ENCODE peak calls at places on chromosomes 5 and 9, in eight cellular contexts. J is fibroblast of mammary gland, G is colonic mucosa, V is GM23338, T is choroid plexus epithelial cell, L is stomach, X is progenitor cell of endocrine pancreas, R is RWPE1. H is an unnamed sample.

GRCh38 chr9:94568972-94569712 is 14.3 kb downstream of the PCAT7 start:
- DNase-seq in J (no peak), G (no peak), V (no peak), T (no peak), L (no peak), X (no peak), R (no peak), H (no peak)

GRCh38 chr5:136802382-136802781 is 437.0 kb upstream of the TRPC7 start:
- DNase-seq in J (peak; percentile 54), G (no peak), V (peak; percentile 41), T (peak; percentile 26), L (no peak), X (no peak), R (peak; percentile 32), H (no peak)

GRCh38 chr5:147576646-147577535 is 67.0 kb upstream of the DPYSL3 start:
- DNase-seq in J (peak; percentile 46), G (peak; percentile 69), V (peak; percentile 77), T (peak; percentile 64), L (peak; percentile 54), X (peak; percentile 50), R (peak; percentile 53), H (peak; percentile 87)

GRCh38 chr9:129836342-129837007 is 1.2 kb downstream of the USP20 start:
- DNase-seq in J (no peak), G (peak; percentile 32), V (peak; percentile 38), T (no peak), L (no peak), X (no peak), R (no peak), H (no peak)

GRCh38 chr9:27382308-27382707 is 85.4 kb upstream of the EQTN start:
- DNase-seq in J (no peak), G (peak; percentile 65), V (no peak), T (no peak), L (no peak), X (no peak), R (peak; percentile 27), H (no peak)

GRCh38 chr9:717722-718121 is 123.8 kb upstream of the DMRT1 start:
- DNase-seq in J (no peak), G (no peak), V (no peak), T (no peak), L (no peak), X (no peak), R (no peak), H (no peak)

GRCh38 chr5:54415896-54416640 is 39.4 kb upstream of the HSPB3 start:
- DNase-seq in J (no peak), G (no peak), V (no peak), T (peak; percentile 36), L (no peak), X (no peak), R (peak; percentile 72), H (no peak)

GRCh38 chr5:156402387-156402921 is 75.5 kb downstream of the SGCD start:
- DNase-seq in J (no peak), G (no peak), V (peak; percentile 79), T (no peak), L (no peak), X (no peak), R (peak; percentile 46), H (no peak)

GRCh38 chr5:142984016-142984415 is 213.8 kb downstream of the ARHGAP26 start:
- DNase-seq in J (no peak), G (no peak), V (no peak), T (no peak), L (no peak), X (no peak), R (no peak), H (no peak)

GRCh38 chr5:73454379-73455036 is 5.9 kb upstream of the FOXD1 start:
- DNase-seq in J (peak; percentile 58), G (peak; percentile 69), V (peak; percentile 97), T (peak; percentile 71), L (peak; percentile 49), X (peak; percentile 43), R (peak; percentile 67), H (no peak)

GRCh38 chr9:109450346-109450745 is 47.8 kb downstream of the PTPN3 start:
- DNase-seq in J (no peak), G (no peak), V (no peak), T (no peak), L (no peak), X (no peak), R (no peak), H (peak; percentile 4)

GRCh38 chr9:97563458-97564135 is 62.1 kb downstream of the TMOD1 start:
- DNase-seq in J (peak; percentile 26), G (peak; percentile 16), V (no peak), T (no peak), L (no peak), X (no peak), R (no peak), H (no peak)

GRCh38 chr5:158393457-158393856 is 534.5 kb upstream of the CLINT1 start:
- DNase-seq in J (no peak), G (no peak), V (no peak), T (no peak), L (no peak), X (no peak), R (no peak), H (no peak)

GRCh38 chr9:121738969-121739368 is 87.5 kb downstream of the DAB2IP start:
- DNase-seq in J (no peak), G (peak; percentile 59), V (no peak), T (peak; percentile 26), L (peak; percentile 76), X (no peak), R (no peak), H (no peak)

GRCh38 chr9:93664549-93665120 is 88.3 kb downstream of the PHF2 start:
- DNase-seq in J (no peak), G (no peak), V (no peak), T (no peak), L (no peak), X (no peak), R (no peak), H (no peak)

GRCh38 chr5:150434502-150434901 is 15.0 kb downstream of the RPS14 start:
- DNase-seq in J (peak; percentile 73), G (no peak), V (no peak), T (peak; percentile 84), L (no peak), X (no peak), R (peak; percentile 99), H (no peak)

GRCh38 chr5:17315710-17316221 is 98.3 kb downstream of the BASP1 start:
- DNase-seq in J (peak; percentile 91), G (no peak), V (no peak), T (peak; percentile 63), L (no peak), X (no peak), R (no peak), H (no peak)

GRCh38 chr5:116574682-116575634 is at the start of gene SEMA6A:
- DNase-seq in J (peak; percentile 81), G (peak; percentile 97), V (peak; percentile 98), T (peak; percentile 89), L (peak; percentile 90), X (peak; percentile 95), R (peak; percentile 67), H (peak; percentile 95)

GRCh38 chr9:90898229-90898628 is 96.6 kb downstream of the SYK start:
- DNase-seq in J (peak; percentile 17), G (no peak), V (no peak), T (peak; percentile 57), L (no peak), X (no peak), R (no peak), H (no peak)
- TF ChIP-seq CTCF in J (peak; percentile 40), G (no peak), V (peak; percentile 49), T (peak; percentile 63), L (no peak), X (peak; percentile 36), R (no peak), H (peak; percentile 35)

DNA sequence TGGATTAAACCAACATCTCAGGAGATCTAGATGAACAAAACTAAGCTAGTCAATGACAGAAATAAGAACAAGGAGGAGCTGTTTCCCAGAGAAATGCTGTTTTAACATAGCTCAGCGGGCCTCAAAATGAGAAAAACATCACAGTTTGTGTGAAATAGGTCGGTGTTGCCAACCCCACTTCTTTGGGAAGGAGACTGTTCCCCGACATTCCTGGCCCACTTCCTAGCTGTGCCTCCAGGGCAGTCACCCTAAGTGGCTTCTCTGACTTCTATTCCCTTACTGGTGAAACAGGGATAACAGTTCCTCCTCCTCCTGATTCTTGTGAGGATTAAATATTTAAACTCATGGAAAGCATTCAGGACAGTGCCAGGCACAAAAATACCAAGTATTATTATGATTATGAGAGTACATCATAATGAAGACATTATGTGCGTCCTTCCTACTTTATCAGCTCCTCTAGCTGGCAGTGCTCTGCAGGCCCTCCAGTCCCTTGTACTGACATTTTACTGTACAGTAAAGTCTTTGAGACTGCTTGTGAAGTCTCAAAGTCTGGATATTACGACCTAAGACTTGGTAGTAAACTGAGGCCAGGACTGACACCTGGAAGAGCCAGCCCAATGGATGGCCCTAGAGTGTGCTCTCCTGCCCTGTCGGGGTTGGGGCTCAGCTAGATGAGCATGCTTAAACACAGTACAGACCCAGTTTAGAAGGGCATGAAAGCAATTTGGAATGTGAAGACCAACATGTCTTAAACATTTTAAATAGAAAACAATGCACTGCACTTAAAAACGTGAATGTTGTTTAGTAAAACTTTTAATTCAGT is 7.3 kb downstream of the ISCA1 start:
- DNase-seq in J (no peak), G (no peak), V (peak; percentile 41), T (no peak), L (no peak), X (no peak), R (no peak), H (no peak)
- TF ChIP-seq CTCF in J (no peak), G (no peak), V (no peak), T (no peak), L (no peak), X (no peak), R (no peak), H (no peak)

DNA sequence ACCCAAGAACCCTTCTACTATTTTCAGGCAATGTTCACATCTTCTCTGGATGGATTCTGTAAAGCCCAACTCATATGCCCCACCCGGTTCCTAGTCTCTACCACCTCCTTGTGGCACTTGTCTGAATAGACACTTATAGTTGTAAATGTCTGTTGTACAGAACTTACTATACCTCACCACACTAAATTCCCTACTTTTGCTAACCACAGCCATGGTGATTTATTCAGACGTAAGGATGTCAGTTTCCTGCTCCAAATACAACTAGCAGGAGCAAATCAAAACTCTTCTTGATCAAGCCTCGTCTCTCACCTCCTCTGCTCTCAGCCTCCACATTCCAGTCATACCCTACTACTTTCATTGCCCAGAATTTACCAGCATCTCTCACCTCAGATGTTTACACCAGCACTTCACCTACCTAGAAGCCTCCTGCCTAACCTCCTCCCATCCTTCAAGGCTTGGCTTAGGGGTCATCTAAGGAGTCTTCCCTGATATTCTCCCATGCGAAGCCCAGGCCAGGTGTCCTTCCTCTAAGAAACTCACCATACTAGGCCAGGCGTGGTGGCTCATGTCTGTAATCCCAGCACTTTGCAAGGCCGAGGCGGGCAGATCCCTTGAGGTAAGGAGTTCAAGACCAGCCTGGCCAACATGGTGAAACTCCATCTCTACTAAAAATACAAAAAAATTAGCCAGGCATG is 75.5 kb downstream of the MAPKAP1 start:
- DNase-seq in J (peak; percentile 68), G (peak; percentile 40), V (peak; percentile 77), T (peak; percentile 80), L (no peak), X (no peak), R (peak; percentile 26), H (no peak)
- TF ChIP-seq CTCF in J (peak; percentile 76), G (peak; percentile 48), V (peak; percentile 74), T (peak; percentile 81), L (peak; percentile 42), X (peak; percentile 50), R (no peak), H (peak; percentile 71)

DNA sequence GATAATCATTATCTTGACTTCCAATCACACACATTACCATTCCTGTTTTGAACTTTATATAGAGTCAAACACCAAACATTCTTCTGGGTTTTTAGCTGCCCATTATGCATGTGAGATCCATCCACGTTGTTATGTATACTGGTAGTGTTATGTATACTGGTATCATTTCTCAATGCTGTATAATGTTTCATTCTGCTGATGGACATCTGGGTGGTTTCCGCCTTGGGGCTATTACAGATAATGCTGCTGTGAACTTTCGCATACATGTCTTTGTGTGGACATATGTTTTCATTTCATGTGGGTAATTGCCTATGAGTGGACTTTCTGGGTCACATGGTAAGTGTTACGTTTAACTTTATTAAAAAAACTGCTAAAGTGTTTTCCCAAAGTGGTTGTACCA is 217.8 kb upstream of the EFNA5 start:
- DNase-seq in J (no peak), G (no peak), V (no peak), T (no peak), L (no peak), X (no peak), R (no peak), H (no peak)
- TF ChIP-seq CTCF in J (no peak), G (no peak), V (no peak), T (no peak), L (no peak), X (no peak), R (no peak), H (no peak)